ENCODE peak calls at places on chromosomes 4 and X, in five cellular contexts. D is natural killer cell; O is mesendoderm; L is effector CD8-positive, alpha-beta T cell; T is Peyer's patch. S is an unnamed sample.

GRCh38 chr4:22625301-22625700 is 67.4 kb upstream of the GBA3 start:
- DNase-seq in T (no peak), L (no peak), D (no peak), O (peak), S (no peak)

GRCh38 chr4:145808021-145808650 is 128.2 kb downstream of the C4orf51 start:
- DNase-seq in O (peak), L (no peak), T (no peak), D (no peak), S (no peak)

GRCh38 chr4:74056858-74057562 is 18.5 kb upstream of the CXCL3 start:
- DNase-seq in D (no peak), O (no peak), L (no peak), T (no peak), S (no peak)

GRCh38 chr4:76614589-76614988 is 179.6 kb downstream of the SHROOM3 start:
- DNase-seq in T (no peak), O (no peak), D (no peak), L (no peak), S (no peak)

GRCh38 chr4:103197765-103198110 is 405 bp downstream of the CENPE start:
- DNase-seq in O (no peak), D (no peak), L (no peak), T (no peak), S (no peak)

GRCh38 chrX:26851981-26852380 is 611.2 kb downstream of the PPP4R3C start:
- DNase-seq in L (no peak), T (no peak), O (peak), D (no peak), S (no peak)

GRCh38 chr4:10639100-10639499 is 45.5 kb downstream of the CLNK start:
- DNase-seq in T (no peak), D (no peak), L (no peak), O (peak), S (no peak)

GRCh38 chrX:101429934-101430333 is 21.9 kb downstream of the HNRNPH2 start:
- DNase-seq in L (no peak), D (no peak), T (no peak), O (no peak), S (no peak)

GRCh38 chr4:146477054-146477453 is 44.7 kb downstream of the SLC10A7 start:
- DNase-seq in T (no peak), L (no peak), O (no peak), D (no peak), S (no peak)

GRCh38 chrX:134406230-134406794 is 53.7 kb upstream of the HPRT1 start:
- DNase-seq in T (no peak), L (no peak), O (peak), D (no peak), S (no peak)

GRCh38 chr4:47498899-47499298 is 13.8 kb downstream of the ATP10D start:
- DNase-seq in D (no peak), L (no peak), T (no peak), O (no peak), S (no peak)

GRCh38 chr4:22385615-22386014 is 130.3 kb downstream of the ADGRA3 start:
- DNase-seq in O (no peak), T (no peak), D (no peak), L (no peak), S (no peak)

GRCh38 chr4:185761352-185762235 is 50.4 kb downstream of the SORBS2 start:
- DNase-seq in O (no peak), T (no peak), D (no peak), L (no peak), S (no peak)

GRCh38 chr4:77159798-77160197 is 2.8 kb downstream of the CCNG2 start:
- DNase-seq in D (no peak), O (no peak), T (no peak), L (no peak), S (no peak)

S was measured in Right ventricle myocardium inferior.